ENCODE peak calls at places on chromosomes 12 and 14, in six cellular contexts. F is psoas muscle, G is Peyer's patch, S is BJ, Z is GM13977, D is adrenal gland. A is an unnamed sample.

GRCh38 chr12:124185970-124186686 is 108.8 kb upstream of the RFLNA start:
- DNase-seq in F (no peak), Z (no peak), G (no peak), D (no peak), S (no peak), A (no peak)

GRCh38 chr12:54251667-54252284 is 28.1 kb downstream of the CBX5 start:
- DNase-seq in F (no peak), G (no peak), S (no peak), D (no peak), Z (peak; percentile 64), A (no peak)

GRCh38 chr14:73240816-73241480 is 3.6 kb downstream of the PAPLN start:
- DNase-seq in F (no peak), Z (no peak), G (peak; percentile 41), D (no peak), S (no peak), A (no peak)

GRCh38 chr12:52202361-52203078 is 10.7 kb upstream of the KRT80 start:
- DNase-seq in F (no peak), S (no peak), G (peak; percentile 45), D (no peak), Z (peak; percentile 33), A (peak; percentile 44)

GRCh38 chr14:87149583-87150354 is 843.2 kb downstream of the GALC start:
- DNase-seq in F (no peak), S (peak; percentile 47), Z (no peak), D (no peak), G (no peak), A (no peak)

GRCh38 chr14:64707661-64708060 is 3.4 kb downstream of the PLEKHG3 start:
- DNase-seq in Z (no peak), G (no peak), F (no peak), S (no peak), D (no peak), A (no peak)

GRCh38 chr12:62677355-62677754 is 210.7 kb downstream of the MON2 start:
- DNase-seq in Z (no peak), F (no peak), G (no peak), D (no peak), S (no peak), A (no peak)

GRCh38 chr14:92513204-92513965 is at the start of gene RIN3:
- DNase-seq in D (peak; percentile 69), G (peak; percentile 73), S (no peak), F (peak; percentile 72), Z (peak; percentile 81), A (peak; percentile 80)

GRCh38 chr14:63204407-63205280 is at the start of gene RHOJ:
- DNase-seq in G (peak; percentile 44), D (no peak), Z (no peak), F (peak; percentile 51), S (no peak), A (no peak)

GRCh38 chr14:57725399-57726077 is 140.4 kb downstream of the SLC35F4 start:
- DNase-seq in S (peak; percentile 4), Z (no peak), D (no peak), F (no peak), G (no peak), A (no peak)

GRCh38 chr14:78633747-78634146 is 463.6 kb downstream of the NRXN3 start:
- DNase-seq in Z (no peak), S (no peak), G (no peak), F (no peak), D (no peak), A (no peak)

GRCh38 chr14:77151918-77152588 is 10.5 kb upstream of the ZDHHC22 start:
- DNase-seq in F (no peak), S (no peak), Z (peak; percentile 77), G (no peak), D (no peak), A (no peak)

GRCh38 chr12:132925597-132926416 is 30.3 kb downstream of the ZNF605 start:
- DNase-seq in D (no peak), F (no peak), G (no peak), Z (no peak), S (no peak), A (no peak)

GRCh38 chr14:104656014-104656714 is 33.3 kb upstream of the INF2 start:
- DNase-seq in Z (no peak), D (no peak), F (no peak), G (peak; percentile 39), S (no peak), A (no peak)

GRCh38 chr12:50932787-50933280 is 19.5 kb upstream of the HIGD1C start:
- DNase-seq in Z (no peak), D (no peak), F (no peak), G (no peak), S (no peak), A (no peak)

GRCh38 chr12:118052324-118053070 is 8.5 kb downstream of the WSB2 start:
- DNase-seq in F (peak; percentile 87), G (peak; percentile 78), D (peak; percentile 96), Z (no peak), S (peak; percentile 96), A (peak; percentile 68)

GRCh38 chr12:2154050-2154449 is 101.3 kb downstream of the CACNA1C start:
- DNase-seq in F (no peak), D (no peak), Z (no peak), S (no peak), G (no peak), A (no peak)

GRCh38 chr14:92040431-92041040 is 677 bp upstream of the TRIP11 start:
- DNase-seq in S (no peak), Z (peak; percentile 38), D (no peak), F (no peak), G (no peak), A (no peak)

GRCh38 chr12:45582536-45582935 is 147.0 kb upstream of the ARID2 start:
- DNase-seq in S (no peak), D (no peak), Z (no peak), F (no peak), G (no peak), A (no peak)

GRCh38 chr14:71244341-71244740 is 337.1 kb downstream of the PCNX1 start:
- DNase-seq in D (no peak), Z (no peak), F (no peak), S (no peak), G (no peak), A (no peak)

GRCh38 chr12:113062502-113063395 is 6.2 kb downstream of the DTX1 start:
- DNase-seq in S (no peak), G (no peak), D (no peak), F (no peak), Z (peak; percentile 36), A (no peak)

GRCh38 chr12:110281549-110282342 is 699 bp downstream of the ATP2A2 start:
- DNase-seq in Z (peak; percentile 80), D (peak; percentile 60), F (peak; percentile 73), S (no peak), G (peak; percentile 80), A (peak; percentile 75)

GRCh38 chr12:132458441-132459225 is 31.3 kb upstream of the FBRSL1 start:
- DNase-seq in Z (no peak), S (no peak), F (peak; percentile 26), D (no peak), G (no peak), A (no peak)

GRCh38 chr14:99327050-99327449 is 55.1 kb upstream of the BCL11B start:
- DNase-seq in S (no peak), D (no peak), G (no peak), F (no peak), Z (peak; percentile 4), A (no peak)

GRCh38 chr12:62660763-62661162 is 194.1 kb downstream of the MON2 start:
- DNase-seq in D (no peak), S (peak; percentile 67), F (no peak), G (no peak), Z (no peak), A (no peak)

GRCh38 chr12:25130741-25131188 is 64.2 kb downstream of the DNAI7 start:
- DNase-seq in S (peak; percentile 4), Z (peak; percentile 41), F (no peak), G (no peak), D (no peak), A (no peak)

GRCh38 chr14:104974665-104975390 is 3.3 kb downstream of the AHNAK2 start:
- DNase-seq in S (no peak), F (no peak), D (no peak), G (peak; percentile 42), Z (no peak), A (peak; percentile 43)

GRCh38 chr14:33404054-33404453 is 465.4 kb downstream of the NPAS3 start:
- DNase-seq in D (no peak), G (no peak), F (no peak), S (peak; percentile 96), Z (no peak), A (no peak)
- TF ChIP-seq CTCF in D (no peak), G (no peak), F (no peak), S (peak; percentile 32), Z (no peak), A (no peak)

GRCh38 chr12:13564266-13564810 is 367.8 kb downstream of the EMP1 start:
- DNase-seq in D (no peak), Z (no peak), G (no peak), S (no peak), F (no peak), A (no peak)
- TF ChIP-seq CTCF in D (no peak), Z (no peak), G (no peak), S (no peak), F (no peak), A (no peak)

GRCh38 chr12:6867407-6868210 is at the start of gene TPI1:
- DNase-seq in G (peak; percentile 92), F (peak; percentile 94), Z (peak; percentile 95), S (no peak), D (peak; percentile 82), A (peak; percentile 76)
- TF ChIP-seq CTCF in G (no peak), F (no peak), Z (no peak), S (no peak), D (peak; percentile 1), A (peak; percentile 7)

DNA sequence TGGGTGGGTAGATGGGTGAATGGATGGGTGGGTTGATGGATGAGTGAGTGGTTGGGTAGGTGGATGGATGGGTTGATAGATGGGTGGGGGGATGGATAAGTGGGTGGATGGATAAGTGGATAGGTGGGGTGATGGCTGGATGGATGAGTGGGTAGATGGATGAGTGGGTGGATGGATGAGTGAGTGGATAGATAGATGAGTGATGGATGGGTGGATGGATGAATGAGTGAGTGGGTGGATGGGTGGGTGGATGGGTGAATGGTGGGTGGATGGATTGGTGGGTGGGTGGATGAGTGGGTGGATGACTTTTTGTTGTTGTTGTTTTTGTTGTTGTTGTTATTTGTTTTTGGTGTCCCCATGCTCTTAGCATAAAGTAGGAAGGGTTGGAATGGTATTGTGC is 45.5 kb downstream of the TBX5 start:
- DNase-seq in D (no peak), S (no peak), F (no peak), G (no peak), Z (no peak), A (no peak)
- TF ChIP-seq CTCF in D (no peak), S (no peak), F (no peak), G (no peak), Z (no peak), A (no peak)

A was measured in lower lobe of right lung.